ENCODE peak calls at places on chromosomes 5 and 9, in eight cellular contexts. K is endothelial cell; G is activated CD4-positive, alpha-beta T cell treated with anti-CD3 and anti-CD28 coated beads, Interleukin-2, amount 50 U/mL, for 1 hour; D is NCI-H2081; N is SK-MEL-5; W is PC-3; I is H4; X is stimulated activated CD4-positive, alpha-beta T cell treated with anti-CD3 and anti-CD28 coated beads, Interleukin-4, amount 100 ng/mL, for 1 hour. S is an unnamed sample.

GRCh38 chr9:36765077-36765390 is 192.3 kb downstream of the MELK start:
- DNase-seq in K (no peak), G (no peak), D (no peak), N (no peak), W (no peak), I (no peak), X (no peak), S (no peak)

GRCh38 chr5:148384389-148384756 is 615 bp downstream of the FBXO38 start:
- DNase-seq in K (no peak), G (no peak), D (peak), N (no peak), W (no peak), I (no peak), X (no peak), S (no peak)

GRCh38 chr9:126611592-126612328 is 2.0 kb upstream of the LMX1B start:
- DNase-seq in K (peak), G (peak), D (peak), N (peak), W (peak), I (peak), X (peak), S (peak)

GRCh38 chr5:138725153-138725884 is 27.9 kb upstream of the CTNNA1 start:
- DNase-seq in K (peak), G (no peak), D (peak), N (peak), W (peak), I (peak), X (no peak), S (peak)

GRCh38 chr5:142612388-142612787 is 73.5 kb downstream of the FGF1 start:
- DNase-seq in K (no peak), G (no peak), D (no peak), N (no peak), W (no peak), I (no peak), X (no peak), S (no peak)

GRCh38 chr5:146860213-146860891 is 18.2 kb downstream of the PPP2R2B start:
- DNase-seq in K (no peak), G (no peak), D (no peak), N (no peak), W (peak), I (peak), X (no peak), S (no peak)

GRCh38 chr5:113212244-113212920 is 222.4 kb downstream of the TSSK1B start:
- DNase-seq in K (no peak), G (no peak), D (peak), N (peak), W (no peak), I (peak), X (no peak), S (no peak)

GRCh38 chr5:160287378-160288051 is 24.8 kb downstream of the CCNJL start:
- DNase-seq in K (peak), G (no peak), D (peak), N (no peak), W (no peak), I (peak), X (no peak), S (no peak)

GRCh38 chr9:68817079-68817875 is 112.2 kb downstream of the PIP5K1B start:
- DNase-seq in K (no peak), G (no peak), D (peak), N (no peak), W (no peak), I (no peak), X (no peak), S (no peak)

GRCh38 chr5:25618821-25619220 is 974.0 kb upstream of the CDH10 start:
- DNase-seq in K (no peak), G (no peak), D (no peak), N (no peak), W (no peak), I (no peak), X (no peak), S (no peak)

GRCh38 chr5:13640270-13640669 is 304.2 kb downstream of the DNAH5 start:
- DNase-seq in K (no peak), G (no peak), D (no peak), N (no peak), W (no peak), I (no peak), X (no peak), S (no peak)

GRCh38 chr5:109703827-109704226 is 14.1 kb downstream of the MAN2A1 start:
- DNase-seq in K (no peak), G (no peak), D (no peak), N (no peak), W (no peak), I (peak), X (no peak), S (no peak)

GRCh38 chr5:27516437-27516836 is 478.1 kb upstream of the CDH9 start:
- DNase-seq in K (no peak), G (no peak), D (no peak), N (no peak), W (no peak), I (no peak), X (no peak), S (no peak)

GRCh38 chr9:90956026-90956810 is 154.6 kb downstream of the SYK start:
- DNase-seq in K (no peak), G (no peak), D (no peak), N (no peak), W (no peak), I (no peak), X (no peak), S (no peak)

GRCh38 chr5:25550793-25551192 is 906.0 kb upstream of the CDH10 start:
- DNase-seq in K (no peak), G (no peak), D (peak), N (no peak), W (no peak), I (no peak), X (no peak), S (no peak)

GRCh38 chr5:61322738-61323429 is 9.2 kb upstream of the ZSWIM6 start:
- DNase-seq in K (peak), G (no peak), D (no peak), N (no peak), W (peak), I (peak), X (no peak), S (no peak)

GRCh38 chr9:81303658-81304057 is 385.7 kb downstream of the TLE1 start:
- DNase-seq in K (no peak), G (no peak), D (no peak), N (no peak), W (peak), I (no peak), X (no peak), S (no peak)

GRCh38 chr5:142667808-142668207 is 18.1 kb downstream of the FGF1 start:
- DNase-seq in K (no peak), G (no peak), D (no peak), N (no peak), W (no peak), I (no peak), X (no peak), S (no peak)

GRCh38 chr9:16322849-16323248 is 547.6 kb downstream of the BNC2 start:
- DNase-seq in K (no peak), G (no peak), D (no peak), N (no peak), W (no peak), I (no peak), X (no peak), S (no peak)

GRCh38 chr9:111632051-111632450 is 917 bp downstream of the DNAJC25 start:
- DNase-seq in K (no peak), G (no peak), D (no peak), N (no peak), W (no peak), I (no peak), X (no peak), S (no peak)

GRCh38 chr9:138038244-138038671 is 160.7 kb downstream of the CACNA1B start:
- DNase-seq in K (no peak), G (no peak), D (no peak), N (no peak), W (no peak), I (no peak), X (no peak), S (no peak)

GRCh38 chr5:172939561-172939960 is 19.7 kb upstream of the RPL26L1 start:
- DNase-seq in K (no peak), G (no peak), D (no peak), N (no peak), W (no peak), I (no peak), X (no peak), S (no peak)

GRCh38 chr9:127790094-127790855 is 4.4 kb downstream of the CDK9 start:
- DNase-seq in K (no peak), G (no peak), D (no peak), N (no peak), W (no peak), I (no peak), X (no peak), S (no peak)

GRCh38 chr9:34079181-34079580 is 30.5 kb upstream of the UBAP2 start:
- DNase-seq in K (no peak), G (no peak), D (no peak), N (no peak), W (peak), I (peak), X (no peak), S (no peak)

GRCh38 chr5:66361070-66361469 is 217.0 kb downstream of the SREK1 start:
- DNase-seq in K (no peak), G (no peak), D (no peak), N (no peak), W (no peak), I (no peak), X (no peak), S (no peak)

GRCh38 chr5:136202800-136203199 is 9.8 kb upstream of the SMIM32 start:
- DNase-seq in K (no peak), G (no peak), D (no peak), N (no peak), W (no peak), I (no peak), X (no peak), S (no peak)

GRCh38 chr5:97229196-97229595 is 46.1 kb upstream of the RIOK2 start:
- DNase-seq in K (no peak), G (no peak), D (peak), N (no peak), W (peak), I (no peak), X (no peak), S (no peak)

GRCh38 chr5:71699233-71699632 is 19.8 kb upstream of the CARTPT start:
- DNase-seq in K (no peak), G (no peak), D (no peak), N (no peak), W (peak), I (no peak), X (no peak), S (no peak)

GRCh38 chr9:87238545-87238944 is 259.1 kb upstream of the DAPK1 start:
- DNase-seq in K (no peak), G (no peak), D (no peak), N (peak), W (no peak), I (no peak), X (no peak), S (no peak)

S was measured in NCI-H2107.